ENCODE peak calls at places on chromosomes 6 and 20, in six cellular contexts. P is effector memory CD4-positive, alpha-beta T cell; E is left ventricle myocardium inferior; B is sigmoid colon; R is trophoblast cell; G is SK-N-MC. Q is an unnamed sample.

GRCh38 chr20:4613718-4614620 is 107.7 kb upstream of the PRND start:
- DNase-seq in P (peak), E (peak), B (no peak), R (peak), G (no peak), Q (peak)

GRCh38 chr6:166806217-166806838 is 150.0 kb downstream of the RNASET2 start:
- DNase-seq in P (no peak), E (no peak), B (no peak), R (no peak), G (no peak), Q (no peak)

GRCh38 chr6:76240092-76240491 is 167.6 kb upstream of the IMPG1 start:
- DNase-seq in P (no peak), E (no peak), B (no peak), R (no peak), G (no peak), Q (no peak)

GRCh38 chr6:17281100-17281496 is at the start of gene RBM24:
- DNase-seq in P (no peak), E (peak), B (peak), R (peak), G (no peak), Q (no peak)

GRCh38 chr6:10256113-10256690 is 158.7 kb downstream of the TFAP2A start:
- DNase-seq in P (no peak), E (no peak), B (no peak), R (peak), G (no peak), Q (no peak)

GRCh38 chr6:133115960-133116359 is 125.2 kb upstream of the EYA4 start:
- DNase-seq in P (no peak), E (no peak), B (no peak), R (no peak), G (no peak), Q (no peak)

GRCh38 chr6:17470209-17470952 is 77.0 kb downstream of the CAP2 start:
- DNase-seq in P (no peak), E (no peak), B (no peak), R (no peak), G (no peak), Q (no peak)

GRCh38 chr6:53795254-53795701 is 473 bp downstream of the LRRC1 start:
- DNase-seq in P (no peak), E (no peak), B (no peak), R (peak), G (no peak), Q (no peak)

GRCh38 chr20:10179574-10180298 is 38.9 kb upstream of the SNAP25 start:
- DNase-seq in P (no peak), E (no peak), B (no peak), R (no peak), G (no peak), Q (no peak)

GRCh38 chr6:139603554-139603953 is 229.1 kb upstream of the CITED2 start:
- DNase-seq in P (no peak), E (no peak), B (no peak), R (no peak), G (no peak), Q (no peak)

GRCh38 chr6:6975395-6976111 is 132.2 kb upstream of the RREB1 start:
- DNase-seq in P (no peak), E (peak), B (no peak), R (no peak), G (no peak), Q (no peak)

GRCh38 chr6:47700051-47700450 is 1.7 kb downstream of the ADGRF4 start:
- DNase-seq in P (no peak), E (no peak), B (no peak), R (peak), G (no peak), Q (peak)

GRCh38 chr6:22251331-22251730 is 45.5 kb downstream of the PRL start:
- DNase-seq in P (no peak), E (no peak), B (no peak), R (no peak), G (no peak), Q (no peak)

GRCh38 chr6:166245148-166245547 is 63.0 kb downstream of the PRR18 start:
- DNase-seq in P (no peak), E (no peak), B (no peak), R (no peak), G (no peak), Q (no peak)

GRCh38 chr6:1756472-1757129 is 146.9 kb downstream of the FOXC1 start:
- DNase-seq in P (no peak), E (no peak), B (no peak), R (peak), G (no peak), Q (no peak)

GRCh38 chr6:137309078-137309762 is 90.0 kb upstream of the IFNGR1 start:
- DNase-seq in P (peak), E (peak), B (peak), R (no peak), G (peak), Q (peak)

GRCh38 chr6:12371641-12372146 is 81.5 kb downstream of the EDN1 start:
- DNase-seq in P (no peak), E (no peak), B (no peak), R (no peak), G (no peak), Q (no peak)

GRCh38 chr6:27752038-27752885 is 159.9 kb downstream of the OR2B2 start:
- DNase-seq in P (peak), E (no peak), B (peak), R (peak), G (peak), Q (no peak)

GRCh38 chr6:133223458-133224014 is 17.6 kb upstream of the EYA4 start:
- DNase-seq in P (no peak), E (no peak), B (no peak), R (no peak), G (no peak), Q (no peak)

GRCh38 chr6:40844241-40844640 is 194.8 kb downstream of the UNC5CL start:
- DNase-seq in P (no peak), E (no peak), B (no peak), R (no peak), G (peak), Q (no peak)

GRCh38 chr6:29834564-29835436 is 7.2 kb downstream of the HLA-G start:
- DNase-seq in P (peak), E (no peak), B (no peak), R (no peak), G (no peak), Q (no peak)

GRCh38 chr20:43799741-43800140 is 72.9 kb upstream of the GTSF1L start:
- DNase-seq in P (no peak), E (no peak), B (no peak), R (no peak), G (no peak), Q (no peak)

GRCh38 chr6:143333749-143334520 is 116.6 kb downstream of the ADAT2 start:
- DNase-seq in P (no peak), E (no peak), B (no peak), R (no peak), G (no peak), Q (peak)

GRCh38 chr20:21053002-21053762 is 53.0 kb downstream of the LINC00237 start:
- DNase-seq in P (no peak), E (no peak), B (no peak), R (no peak), G (peak), Q (no peak)

GRCh38 chr6:56749632-56750151 is 107.0 kb upstream of the DST start:
- DNase-seq in P (no peak), E (no peak), B (no peak), R (peak), G (no peak), Q (no peak)

GRCh38 chr6:3531481-3531880 is 74.6 kb upstream of the SLC22A23 start:
- DNase-seq in P (no peak), E (no peak), B (no peak), R (no peak), G (no peak), Q (no peak)

GRCh38 chr6:121503633-121504032 is 68.2 kb downstream of the GJA1 start:
- DNase-seq in P (no peak), E (no peak), B (no peak), R (no peak), G (no peak), Q (no peak)

GRCh38 chr20:48656661-48657211 is 171.1 kb downstream of the PREX1 start:
- DNase-seq in P (no peak), E (no peak), B (no peak), R (peak), G (no peak), Q (no peak)

GRCh38 chr20:23078994-23079364 is 7.1 kb downstream of the CD93 start:
- DNase-seq in P (no peak), E (no peak), B (peak), R (no peak), G (no peak), Q (no peak)

GRCh38 chr20:50389437-50389807 is 120.8 kb upstream of the PTPN1 start:
- DNase-seq in P (no peak), E (peak), B (no peak), R (no peak), G (no peak), Q (no peak)

GRCh38 chr6:121430514-121431460 is 4.7 kb upstream of the GJA1 start:
- DNase-seq in P (no peak), E (no peak), B (no peak), R (peak), G (peak), Q (no peak)

GRCh38 chr20:11797161-11797560 is 120.5 kb upstream of the BTBD3 start:
- DNase-seq in P (no peak), E (no peak), B (no peak), R (no peak), G (no peak), Q (no peak)

GRCh38 chr6:73858376-73858775 is 162.4 kb downstream of the CD109 start:
- DNase-seq in P (no peak), E (no peak), B (no peak), R (no peak), G (no peak), Q (no peak)

GRCh38 chr20:58374906-58375760 is 13.9 kb upstream of the VAPB start:
- DNase-seq in P (no peak), E (no peak), B (no peak), R (no peak), G (no peak), Q (no peak)

GRCh38 chr6:44254957-44255808 is 2.1 kb downstream of the SLC35B2 start:
- DNase-seq in P (no peak), E (no peak), B (no peak), R (peak), G (no peak), Q (no peak)

GRCh38 chr6:21615504-21615903 is 22.0 kb downstream of the SOX4 start:
- DNase-seq in P (no peak), E (no peak), B (no peak), R (peak), G (no peak), Q (no peak)

GRCh38 chr6:88730602-88731001 is 232.8 kb downstream of the RNGTT start:
- DNase-seq in P (no peak), E (no peak), B (no peak), R (peak), G (no peak), Q (no peak)

GRCh38 chr6:88722691-88723090 is 240.7 kb downstream of the RNGTT start:
- DNase-seq in P (no peak), E (no peak), B (no peak), R (no peak), G (no peak), Q (no peak)

GRCh38 chr6:88728756-88729155 is 234.7 kb downstream of the RNGTT start:
- DNase-seq in P (no peak), E (no peak), B (no peak), R (no peak), G (no peak), Q (no peak)

GRCh38 chr6:88725111-88725711 is 238.2 kb downstream of the RNGTT start:
- DNase-seq in P (no peak), E (peak), B (no peak), R (peak), G (peak), Q (no peak)
- H3K27ac ChIP-seq in P (no peak), E (no peak), B (no peak), R (no peak), G (no peak), Q (no peak)

GRCh38 chr6:33410050-33410710 is 634 bp upstream of the PHF1 start:
- DNase-seq in P (peak), E (peak), B (peak), R (peak), G (no peak), Q (peak)

GRCh38 chr6:33410711-33411631 is at the start of gene PHF1:
- DNase-seq in P (no peak), E (peak), B (no peak), R (no peak), G (no peak), Q (no peak)

GRCh38 chr6:33413200-33413599 is 2.4 kb downstream of the PHF1 start:
- DNase-seq in P (no peak), E (no peak), B (no peak), R (no peak), G (no peak), Q (no peak)

GRCh38 chr6:33412140-33413009 is 1.6 kb downstream of the PHF1 start:
- DNase-seq in P (no peak), E (no peak), B (no peak), R (no peak), G (no peak), Q (no peak)

DNA sequence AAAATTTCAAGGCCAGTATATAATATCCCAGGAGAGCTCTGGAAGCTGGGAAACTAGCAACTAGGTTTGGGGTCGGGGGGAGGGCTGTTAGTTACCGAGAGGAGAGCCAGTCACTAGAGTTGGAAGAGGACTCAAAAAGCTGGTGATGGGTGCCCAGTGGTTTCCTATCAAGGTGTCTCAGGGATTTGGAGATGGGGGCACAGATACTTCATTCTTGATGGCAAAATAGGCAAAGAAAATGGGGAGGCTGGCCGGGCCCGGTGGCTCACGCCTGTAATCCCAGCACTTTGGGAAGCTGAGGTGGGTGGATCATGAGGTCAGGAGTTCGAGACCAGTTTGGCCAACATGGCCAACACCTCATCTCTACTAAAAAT is 805 bp downstream of the PHF1 start:
- DNase-seq in P (no peak), E (no peak), B (no peak), R (no peak), G (no peak), Q (no peak)
- H3K27ac ChIP-seq in P (peak), E (peak), B (peak), R (peak), G (no peak), Q (peak)

GRCh38 chr6:15430181-15430580 is 184.3 kb downstream of the JARID2 start:
- DNase-seq in P (no peak), E (no peak), B (no peak), R (no peak), G (no peak), Q (no peak)
- H3K27ac ChIP-seq in P (no peak), E (peak), B (no peak), R (no peak), G (no peak), Q (no peak)

GRCh38 chr6:90203672-90204071 is 93.0 kb downstream of the BACH2 start:
- DNase-seq in P (no peak), E (no peak), B (no peak), R (no peak), G (no peak), Q (no peak)
- H3K27ac ChIP-seq in P (no peak), E (no peak), B (no peak), R (no peak), G (no peak), Q (no peak)

GRCh38 chr6:156685823-156686428 is 91.3 kb upstream of the ARID1B start:
- DNase-seq in P (no peak), E (no peak), B (no peak), R (no peak), G (no peak), Q (no peak)
- H3K27ac ChIP-seq in P (peak), E (peak), B (peak), R (no peak), G (peak), Q (peak)